ENCODE peak calls at places on chromosomes 1 and 21, in eight cellular contexts. W, L, J, R, M, X, D and A are unnamed samples.

GRCh38 chr1:47563206-47563605 is 125.4 kb downstream of the FOXD2 start:
- DNase-seq in W (no peak), L (no peak), J (no peak), R (no peak), M (no peak), X (no peak), D (no peak), A (no peak)

GRCh38 chr1:5509664-5510452 is 482.4 kb downstream of the NPHP4 start:
- DNase-seq in W (peak), L (peak), J (peak), R (peak), M (peak), X (peak), D (peak), A (peak)

GRCh38 chr1:97082160-97082848 is 360.7 kb downstream of the PTBP2 start:
- DNase-seq in W (no peak), L (no peak), J (no peak), R (no peak), M (no peak), X (no peak), D (peak), A (no peak)

GRCh38 chr1:224266105-224266935 is 63.7 kb downstream of the NVL start:
- DNase-seq in W (no peak), L (no peak), J (no peak), R (no peak), M (no peak), X (no peak), D (peak), A (peak)

GRCh38 chr21:42384184-42384583 is 11.7 kb downstream of the TMPRSS3 start:
- DNase-seq in W (no peak), L (no peak), J (no peak), R (no peak), M (no peak), X (no peak), D (no peak), A (no peak)

GRCh38 chr1:224084867-224085266 is 29.0 kb upstream of the FBXO28 start:
- DNase-seq in W (no peak), L (no peak), J (no peak), R (no peak), M (no peak), X (no peak), D (no peak), A (no peak)

GRCh38 chr1:230717251-230717650 is 3.3 kb upstream of the AGT start:
- DNase-seq in W (no peak), L (no peak), J (peak), R (no peak), M (peak), X (no peak), D (no peak), A (no peak)

GRCh38 chr1:8478566-8478965 is 160.7 kb downstream of the SLC45A1 start:
- DNase-seq in W (no peak), L (no peak), J (no peak), R (no peak), M (no peak), X (no peak), D (no peak), A (no peak)

GRCh38 chr1:10629816-10630571 is 155.2 kb downstream of the PEX14 start:
- DNase-seq in W (no peak), L (no peak), J (no peak), R (no peak), M (no peak), X (no peak), D (no peak), A (no peak)

GRCh38 chr21:39040494-39041110 is 142.6 kb downstream of the PSMG1 start:
- DNase-seq in W (no peak), L (no peak), J (peak), R (no peak), M (no peak), X (no peak), D (no peak), A (no peak)

DNA sequence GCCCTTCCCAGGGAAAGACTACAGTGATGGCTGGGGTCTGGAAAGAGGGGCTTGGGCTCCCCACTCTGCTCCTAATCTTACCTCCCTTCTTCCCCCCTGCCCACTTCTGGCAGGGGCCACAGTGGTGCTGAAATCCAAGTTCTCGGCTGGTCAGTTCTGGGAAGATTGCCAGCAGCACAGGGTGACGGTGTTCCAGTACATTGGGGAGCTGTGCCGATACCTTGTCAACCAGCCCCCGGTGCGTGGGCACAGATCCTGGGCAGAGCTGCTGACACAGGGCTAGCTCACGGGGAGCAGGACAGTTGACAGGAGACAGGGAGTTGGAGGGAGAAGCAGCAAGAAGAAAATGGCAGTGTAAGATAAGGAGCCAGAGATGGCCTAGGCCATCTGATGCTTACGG is 2.4 kb downstream of the SLC27A3 start:
- DNase-seq in W (no peak), L (no peak), J (peak), R (peak), M (no peak), X (no peak), D (peak), A (no peak)
- H3K4me3 ChIP-seq in W (no peak), L (no peak), J (no peak), R (no peak), M (no peak), X (no peak), D (no peak), A (no peak)

GRCh38 chr1:79362470-79362869 is 355.9 kb upstream of the ADGRL4 start:
- DNase-seq in W (no peak), L (no peak), J (no peak), R (no peak), M (no peak), X (no peak), D (no peak), A (no peak)
- TF ChIP-seq CTCF in W (no peak), L (no peak), J (no peak), R (no peak), M (peak), X (no peak), D (no peak), A (peak)

DNA sequence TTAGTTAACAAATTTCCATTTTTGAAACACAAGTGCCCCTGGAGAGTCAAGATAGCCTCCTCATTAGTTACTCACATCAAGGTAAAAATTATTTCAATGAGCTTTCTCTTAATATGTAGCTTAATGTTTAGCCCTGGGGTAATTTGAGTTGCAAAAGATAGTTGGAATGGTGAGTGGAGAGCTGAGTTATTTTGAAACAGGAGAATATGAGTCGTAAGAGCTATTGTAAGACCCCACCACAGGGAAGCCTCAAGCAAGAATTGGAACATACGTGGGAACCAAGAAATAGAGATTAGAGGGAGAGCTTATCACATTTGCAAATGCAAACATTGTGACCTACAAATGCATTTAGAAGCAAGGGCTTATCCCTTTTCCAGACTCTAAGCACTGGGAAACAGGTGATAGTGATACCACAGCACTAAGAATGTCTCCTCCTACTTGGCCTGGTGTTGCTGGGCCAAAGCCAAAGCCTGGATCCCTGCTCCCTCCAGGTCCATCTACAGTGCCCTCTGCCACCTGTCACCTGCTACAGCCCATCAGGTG is 635.1 kb downstream of the PTPRC start:
- DNase-seq in W (peak), L (no peak), J (peak), R (no peak), M (peak), X (no peak), D (peak), A (peak)
- H3K4me3 ChIP-seq in W (no peak), L (no peak), J (no peak), R (no peak), M (no peak), X (no peak), D (no peak), A (no peak)

DNA sequence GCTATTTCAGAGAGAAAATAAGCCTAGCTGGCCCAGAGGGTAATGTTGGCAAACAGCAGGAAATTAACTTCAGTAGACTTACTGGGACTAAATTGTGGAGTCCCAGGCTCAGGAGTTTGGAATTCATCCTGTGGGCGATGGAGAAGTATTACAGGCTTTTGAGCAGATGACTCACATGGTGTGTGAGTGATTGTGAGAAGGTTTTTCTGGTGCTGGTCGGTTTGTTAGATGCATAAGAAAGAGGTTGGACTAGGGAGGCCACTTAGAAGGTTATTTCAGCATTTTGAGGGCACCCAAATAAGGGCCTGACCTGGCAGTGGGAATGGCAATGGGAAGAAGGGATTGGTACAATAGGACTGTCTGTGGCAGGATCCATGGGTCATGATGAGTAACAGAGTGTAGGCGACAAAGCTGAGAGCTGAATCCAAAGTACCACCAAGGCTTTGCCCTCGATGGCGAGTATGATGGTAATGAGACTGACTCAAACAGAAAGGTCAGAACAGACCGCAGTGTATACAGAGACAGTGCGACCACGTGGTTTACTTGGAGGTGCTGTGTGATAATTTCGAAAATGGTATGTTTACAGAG is 69.2 kb upstream of the KIF26B start:
- DNase-seq in W (peak), L (peak), J (peak), R (no peak), M (peak), X (no peak), D (peak), A (peak)
- TF ChIP-seq CTCF in W (no peak), L (no peak), J (peak), R (no peak), M (peak), X (no peak), D (peak), A (peak)

GRCh38 chr1:173206816-173207595 is at the start of gene TNFSF4:
- DNase-seq in W (no peak), L (no peak), J (peak), R (no peak), M (peak), X (no peak), D (no peak), A (no peak)

GRCh38 chr1:173205146-173206051 is 1.7 kb downstream of the TNFSF4 start:
- DNase-seq in W (no peak), L (no peak), J (peak), R (no peak), M (peak), X (no peak), D (peak), A (peak)

GRCh38 chr1:173202430-173203145 is 4.5 kb downstream of the TNFSF4 start:
- DNase-seq in W (peak), L (peak), J (peak), R (no peak), M (peak), X (peak), D (peak), A (peak)

GRCh38 chr1:173201968-173202367 is 5.2 kb downstream of the TNFSF4 start:
- DNase-seq in W (no peak), L (no peak), J (no peak), R (no peak), M (no peak), X (no peak), D (no peak), A (no peak)

GRCh38 chr1:173204693-173205092 is 2.4 kb downstream of the TNFSF4 start:
- DNase-seq in W (no peak), L (no peak), J (no peak), R (no peak), M (no peak), X (no peak), D (no peak), A (no peak)
- H3K4me3 ChIP-seq in W (no peak), L (no peak), J (peak), R (no peak), M (no peak), X (no peak), D (no peak), A (no peak)

GRCh38 chr1:94582578-94582977 is 41.0 kb upstream of the F3 start:
- DNase-seq in W (no peak), L (no peak), J (no peak), R (no peak), M (no peak), X (no peak), D (no peak), A (no peak)
- TF ChIP-seq CTCF in W (no peak), L (no peak), J (no peak), R (no peak), M (no peak), X (no peak), D (no peak), A (no peak)